ENCODE peak calls at places on chromosome 20, in nine cellular contexts. B is mucosa of descending colon, U is neural progenitor cell, Q is lung, G is mesothelial cell of epicardium, C is ovary, A is GM10248, W is Panc1, I is NB4. D is an unnamed sample.

GRCh38 chr20:23634985-23635767 is 2.6 kb downstream of the CST3 start:
- DNase-seq in B (no peak), U (no peak), Q (no peak), G (no peak), C (no peak), A (peak), W (no peak), I (no peak), D (no peak)

GRCh38 chr20:63009044-63009961 is 2.5 kb upstream of the BHLHE23 start:
- DNase-seq in B (peak), U (peak), Q (peak), G (peak), C (peak), A (peak), W (peak), I (peak), D (no peak)

GRCh38 chr20:63917811-63918210 is 22.9 kb downstream of the DNAJC5 start:
- DNase-seq in B (no peak), U (no peak), Q (no peak), G (no peak), C (no peak), A (no peak), W (no peak), I (no peak), D (no peak)

GRCh38 chr20:25623225-25623735 is 534 bp downstream of the NANP start:
- DNase-seq in B (peak), U (peak), Q (peak), G (no peak), C (peak), A (peak), W (no peak), I (peak), D (no peak)

GRCh38 chr20:4470375-4470774 is 251.3 kb upstream of the PRND start:
- DNase-seq in B (no peak), U (no peak), Q (no peak), G (no peak), C (no peak), A (no peak), W (no peak), I (no peak), D (no peak)

GRCh38 chr20:58571942-58572666 is 56.9 kb upstream of the APCDD1L start:
- DNase-seq in B (no peak), U (no peak), Q (no peak), G (no peak), C (no peak), A (no peak), W (no peak), I (no peak), D (no peak)

GRCh38 chr20:63582382-63583063 is 8.5 kb upstream of the HELZ2 start:
- DNase-seq in B (no peak), U (no peak), Q (no peak), G (no peak), C (no peak), A (no peak), W (no peak), I (no peak), D (no peak)

GRCh38 chr20:4513720-4514119 is 208.0 kb upstream of the PRND start:
- DNase-seq in B (no peak), U (no peak), Q (no peak), G (no peak), C (no peak), A (no peak), W (peak), I (no peak), D (no peak)

GRCh38 chr20:10792291-10792690 is 118.5 kb upstream of the JAG1 start:
- DNase-seq in B (no peak), U (no peak), Q (no peak), G (no peak), C (no peak), A (no peak), W (no peak), I (no peak), D (no peak)

GRCh38 chr20:61296629-61297019 is 44.6 kb downstream of the CDH4 start:
- DNase-seq in B (no peak), U (no peak), Q (no peak), G (no peak), C (no peak), A (no peak), W (no peak), I (no peak), D (no peak)

GRCh38 chr20:40743172-40743775 is 54.2 kb upstream of the MAFB start:
- DNase-seq in B (no peak), U (no peak), Q (no peak), G (no peak), C (no peak), A (no peak), W (no peak), I (no peak), D (no peak)

GRCh38 chr20:24691901-24692351 is 222.5 kb downstream of the SYNDIG1 start:
- DNase-seq in B (no peak), U (no peak), Q (no peak), G (no peak), C (no peak), A (no peak), W (no peak), I (no peak), D (peak)

GRCh38 chr20:21395666-21396044 is 1.7 kb downstream of the NKX2-4 start:
- DNase-seq in B (no peak), U (peak), Q (no peak), G (peak), C (no peak), A (peak), W (no peak), I (no peak), D (no peak)

GRCh38 chr20:46172961-46173536 is 54.9 kb downstream of the CD40 start:
- DNase-seq in B (no peak), U (no peak), Q (no peak), G (no peak), C (no peak), A (no peak), W (no peak), I (no peak), D (no peak)

GRCh38 chr20:5650191-5650691 is 100.0 kb upstream of the SHLD1 start:
- DNase-seq in B (no peak), U (no peak), Q (no peak), G (no peak), C (no peak), A (peak), W (no peak), I (no peak), D (no peak)

GRCh38 chr20:13211956-13212618 is 9.0 kb upstream of the ISM1 start:
- DNase-seq in B (no peak), U (no peak), Q (no peak), G (no peak), C (no peak), A (no peak), W (no peak), I (no peak), D (no peak)

GRCh38 chr20:60977896-60978295 is 274.2 kb upstream of the CDH4 start:
- DNase-seq in B (no peak), U (no peak), Q (no peak), G (no peak), C (no peak), A (no peak), W (no peak), I (no peak), D (no peak)

GRCh38 chr20:61801428-61801827 is 264.3 kb downstream of the TAF4 start:
- DNase-seq in B (peak), U (no peak), Q (no peak), G (no peak), C (no peak), A (no peak), W (no peak), I (no peak), D (no peak)

GRCh38 chr20:663315-664090 is 10.5 kb upstream of the SRXN1 start:
- DNase-seq in B (no peak), U (peak), Q (no peak), G (no peak), C (no peak), A (no peak), W (no peak), I (no peak), D (no peak)

GRCh38 chr20:62786100-62786499 is 10.2 kb upstream of the MRGBP start:
- DNase-seq in B (no peak), U (peak), Q (no peak), G (no peak), C (no peak), A (no peak), W (no peak), I (no peak), D (no peak)

GRCh38 chr20:4555188-4555893 is 166.4 kb upstream of the PRND start:
- DNase-seq in B (no peak), U (no peak), Q (no peak), G (no peak), C (no peak), A (no peak), W (peak), I (no peak), D (no peak)

GRCh38 chr20:58718729-58719128 is 26.1 kb downstream of the NPEPL1 start:
- DNase-seq in B (no peak), U (no peak), Q (peak), G (peak), C (peak), A (no peak), W (no peak), I (peak), D (no peak)

GRCh38 chr20:51366155-51366886 is 176.2 kb downstream of the NFATC2 start:
- DNase-seq in B (peak), U (no peak), Q (peak), G (no peak), C (peak), A (no peak), W (no peak), I (no peak), D (peak)

GRCh38 chr20:34529742-34530141 is 13.5 kb downstream of the DYNLRB1 start:
- DNase-seq in B (no peak), U (no peak), Q (no peak), G (no peak), C (no peak), A (no peak), W (no peak), I (no peak), D (no peak)

GRCh38 chr20:47354388-47354709 is 2.1 kb downstream of the ZMYND8 start:
- DNase-seq in B (no peak), U (no peak), Q (no peak), G (no peak), C (no peak), A (no peak), W (no peak), I (no peak), D (no peak)

GRCh38 chr20:39576786-39577185 is 614.6 kb downstream of the DHX35 start:
- DNase-seq in B (no peak), U (no peak), Q (no peak), G (no peak), C (no peak), A (no peak), W (no peak), I (no peak), D (no peak)

GRCh38 chr20:31739550-31739863 is 417 bp downstream of the TPX2 start:
- DNase-seq in B (no peak), U (no peak), Q (no peak), G (no peak), C (no peak), A (no peak), W (no peak), I (no peak), D (no peak)
- TF ChIP-seq CTCF in B (no peak), U (no peak), Q (no peak), G (no peak), C (no peak), A (no peak), W (no peak), I (no peak), D (no peak)

DNA sequence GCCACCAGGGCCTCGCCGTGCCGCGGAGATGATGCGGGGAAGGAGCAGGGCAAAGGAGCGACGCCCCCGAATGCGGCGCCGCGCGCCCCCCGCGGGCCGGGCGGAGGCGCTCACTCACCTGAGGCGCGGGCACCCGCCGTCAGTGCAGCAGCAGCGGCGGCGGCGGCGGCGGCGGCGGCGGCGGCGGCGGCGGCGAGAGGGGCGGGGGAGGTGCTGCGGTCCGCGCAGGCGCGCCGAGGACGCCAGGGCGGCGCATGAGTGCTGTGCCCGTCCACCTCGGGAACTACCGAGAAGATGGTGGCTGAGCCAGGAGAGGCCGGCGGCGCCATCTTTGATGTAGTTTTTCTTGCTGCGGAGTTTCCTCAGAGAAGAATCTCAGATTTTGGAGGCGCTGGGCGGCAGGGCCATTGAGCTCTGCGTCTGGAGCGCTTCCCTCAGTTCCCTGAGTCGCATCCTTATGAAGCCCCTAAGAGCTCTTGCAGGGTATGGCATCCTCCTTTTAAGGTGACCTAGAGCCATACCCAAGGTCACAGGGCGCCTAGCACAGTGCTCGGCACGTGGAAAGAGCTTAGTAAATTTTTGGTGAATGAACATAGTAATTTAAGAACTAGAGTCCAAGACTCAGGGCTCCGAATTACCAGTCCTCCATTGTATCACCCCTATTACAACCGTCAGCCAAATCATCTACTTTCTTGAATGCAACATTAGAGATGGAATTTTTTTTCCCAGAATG is at the start of gene NDRG3:
- DNase-seq in B (peak), U (peak), Q (peak), G (peak), C (peak), A (peak), W (peak), I (peak), D (peak)
- TF ChIP-seq CTCF in B (no peak), U (no peak), Q (no peak), G (no peak), C (peak), A (peak), W (no peak), I (no peak), D (no peak)

GRCh38 chr20:31322504-31322903 is 14.1 kb upstream of the DEFB116 start:
- DNase-seq in B (no peak), U (no peak), Q (no peak), G (no peak), C (no peak), A (no peak), W (no peak), I (no peak), D (no peak)
- TF ChIP-seq CTCF in B (no peak), U (no peak), Q (no peak), G (no peak), C (no peak), A (no peak), W (no peak), I (no peak), D (no peak)

DNA sequence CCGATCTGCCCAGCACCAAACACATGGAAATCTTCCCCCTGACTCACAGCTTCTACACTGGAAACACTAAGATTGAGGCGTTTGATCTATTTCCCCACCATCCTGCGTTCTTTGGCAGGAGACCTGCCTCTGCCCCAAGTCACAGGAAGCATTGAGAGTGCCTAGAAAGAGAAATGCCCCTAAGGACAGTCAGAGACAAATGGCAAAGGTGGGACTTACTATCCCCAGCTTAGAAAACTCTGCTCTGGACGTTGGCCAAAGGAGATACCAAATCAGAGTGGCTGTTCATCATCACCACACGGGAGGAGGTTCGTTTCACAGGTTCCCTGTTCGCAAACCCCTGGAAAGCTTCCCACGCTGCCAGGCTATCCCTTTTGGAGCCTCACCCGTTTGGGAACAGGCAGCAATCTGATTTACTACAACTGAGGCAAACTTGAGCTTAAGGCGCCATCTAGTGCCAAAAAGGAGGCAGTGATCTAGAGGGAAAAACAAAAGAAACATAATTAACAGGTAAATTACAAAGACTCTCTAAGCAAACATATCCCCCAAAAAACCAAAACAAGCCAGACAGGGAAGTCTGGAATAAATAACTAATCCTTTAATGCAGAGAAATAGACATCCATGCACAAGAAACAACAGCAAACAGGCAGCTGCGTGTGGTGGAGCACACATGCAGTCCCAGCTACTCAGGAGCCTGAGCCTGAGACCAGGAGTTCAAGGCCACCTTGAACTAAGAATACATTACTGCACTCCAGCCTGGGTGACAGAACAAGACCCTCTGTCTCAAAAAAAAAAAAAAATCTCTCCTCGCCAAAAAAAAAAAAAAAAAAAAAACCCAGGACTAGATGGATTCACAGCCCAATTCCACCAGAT is 48.4 kb upstream of the SRSF6 start:
- DNase-seq in B (no peak), U (peak), Q (no peak), G (no peak), C (no peak), A (no peak), W (peak), I (peak), D (no peak)
- TF ChIP-seq CTCF in B (peak), U (peak), Q (peak), G (peak), C (no peak), A (peak), W (peak), I (peak), D (peak)

GRCh38 chr20:1734269-1734858 is 76.8 kb upstream of the SIRPG start:
- DNase-seq in B (no peak), U (no peak), Q (no peak), G (no peak), C (no peak), A (peak), W (no peak), I (peak), D (no peak)
- TF ChIP-seq CTCF in B (no peak), U (peak), Q (no peak), G (no peak), C (no peak), A (peak), W (no peak), I (no peak), D (peak)

D was measured in osteocyte.